ENCODE peak calls at places on chromosomes 16 and 17, in six cellular contexts. C is left lobe of liver, Q is AG10803, D is PC-3, G is AML-193, Z is ACHN. V is an unnamed sample.

GRCh38 chr17:80187493-80187892 is 17.7 kb downstream of the CARD14 start:
- DNase-seq in C (no peak), Z (no peak), G (no peak), Q (peak), D (peak), V (peak)

GRCh38 chr16:85717393-85718152 is 28.8 kb upstream of the GINS2 start:
- DNase-seq in C (peak), G (peak), Z (peak), Q (peak), D (peak), V (peak)

GRCh38 chr16:49788936-49789335 is 67.0 kb downstream of the ZNF423 start:
- DNase-seq in Q (peak), G (no peak), D (no peak), C (no peak), Z (no peak), V (no peak)

GRCh38 chr16:67666538-67667433 is at the start of the genes C16orf86 and ENKD1:
- DNase-seq in C (peak), Z (peak), Q (peak), G (peak), D (peak), V (peak)

GRCh38 chr17:46876926-46877325 is 25.5 kb downstream of the WNT9B start:
- DNase-seq in C (no peak), D (no peak), Z (no peak), G (no peak), Q (no peak), V (no peak)

GRCh38 chr17:30950669-30951399 is 20.0 kb upstream of the RNF135 start:
- DNase-seq in G (no peak), C (peak), D (peak), Q (peak), Z (peak), V (peak)

GRCh38 chr17:33055746-33056145 is 64.1 kb downstream of the SPACA3 start:
- DNase-seq in D (no peak), Z (no peak), G (no peak), Q (no peak), C (no peak), V (no peak)

GRCh38 chr16:28526201-28527099 is 12.3 kb downstream of the NUPR1 start:
- DNase-seq in C (peak), Z (no peak), Q (no peak), D (no peak), G (no peak), V (no peak)

GRCh38 chr17:8056976-8057625 is 18.2 kb downstream of the ALOX15B start:
- DNase-seq in Z (no peak), Q (no peak), D (peak), G (no peak), C (no peak), V (no peak)

GRCh38 chr17:79809530-79810137 is 12.8 kb upstream of the CBX8 start:
- DNase-seq in C (no peak), Z (no peak), Q (no peak), D (no peak), G (no peak), V (no peak)

GRCh38 chr17:19718613-19719364 is 2.4 kb upstream of the SLC47A2 start:
- DNase-seq in Z (peak), Q (no peak), D (peak), C (peak), G (no peak), V (no peak)

GRCh38 chr17:75832652-75833400 is 11.4 kb downstream of the UNC13D start:
- DNase-seq in Z (no peak), D (no peak), G (no peak), C (no peak), Q (no peak), V (no peak)

GRCh38 chr16:3661922-3662321 is 7.4 kb downstream of the DNASE1 start:
- DNase-seq in Z (no peak), C (no peak), Q (no peak), G (no peak), D (no peak), V (no peak)

GRCh38 chr16:68332411-68333121 is 21.7 kb downstream of the PRMT7 start:
- DNase-seq in C (peak), Z (no peak), G (peak), D (no peak), Q (peak), V (peak)

GRCh38 chr16:67647111-67647651 is 2.2 kb downstream of the CARMIL2 start:
- DNase-seq in C (no peak), G (no peak), Z (no peak), Q (no peak), D (peak), V (peak)

GRCh38 chr17:40727447-40728231 is 24.1 kb upstream of the KRT24 start:
- DNase-seq in G (no peak), D (peak), C (no peak), Q (peak), Z (peak), V (peak)

GRCh38 chr16:83095926-83096692 is 469.3 kb downstream of the CDH13 start:
- DNase-seq in Q (peak), D (peak), G (no peak), C (no peak), Z (peak), V (peak)

GRCh38 chr16:49352923-49353322 is 20.7 kb upstream of the C16orf78 start:
- DNase-seq in C (no peak), G (no peak), Z (peak), D (peak), Q (peak), V (no peak)